ENCODE peak calls at places on chromosomes 7 and 10, in nine cellular contexts. I is heart right ventricle, W is glutamatergic neuron, S is dorsolateral prefrontal cortex, U is GM06990, O is retinal pigment epithelial cell, P is pancreas, H is astrocyte of the cerebellum, L is Calu3. G is an unnamed sample.

GRCh38 chr10:33240265-33240664 is 94.2 kb downstream of the NRP1 start:
- DNase-seq in H (no peak), W (no peak), I (no peak), U (no peak), L (no peak), S (no peak), O (no peak), P (no peak), G (no peak)

GRCh38 chr7:2040893-2041270 is 191.9 kb downstream of the MAD1L1 start:
- DNase-seq in O (no peak), W (no peak), U (no peak), S (no peak), H (no peak), P (peak), I (no peak), L (no peak), G (no peak)

GRCh38 chr10:21020545-21020944 is 123.4 kb upstream of the NEBL start:
- DNase-seq in U (peak), L (peak), I (no peak), W (peak), P (no peak), S (no peak), O (no peak), H (no peak), G (no peak)

GRCh38 chr10:27794157-27794556 is 48.5 kb upstream of the MKX start:
- DNase-seq in W (no peak), O (no peak), L (no peak), U (no peak), H (no peak), S (no peak), P (no peak), I (no peak), G (no peak)

GRCh38 chr10:100835810-100836209 is 77.0 kb upstream of the SLF2 start:
- DNase-seq in H (no peak), O (no peak), W (no peak), L (no peak), I (no peak), S (no peak), P (no peak), U (no peak), G (no peak)

GRCh38 chr10:77392851-77393250 is 244.8 kb downstream of the KCNMA1 start:
- DNase-seq in S (no peak), O (no peak), W (no peak), H (peak), U (no peak), I (no peak), P (no peak), L (peak), G (peak)

GRCh38 chr10:5490032-5490431 is 9.3 kb downstream of the CALML5 start:
- DNase-seq in H (no peak), L (no peak), O (no peak), U (no peak), W (no peak), S (no peak), P (no peak), I (no peak), G (no peak)

GRCh38 chr10:110058215-110058614 is 50.4 kb downstream of the ADD3 start:
- DNase-seq in U (no peak), S (no peak), P (no peak), H (no peak), L (no peak), O (no peak), W (no peak), I (no peak), G (no peak)

GRCh38 chr7:85595639-85596268 is 408.9 kb upstream of the SEMA3D start:
- DNase-seq in U (no peak), O (peak), S (no peak), H (peak), L (no peak), W (no peak), I (no peak), P (no peak), G (peak)

GRCh38 chr7:104627516-104627915 is 299.1 kb downstream of the LHFPL3 start:
- DNase-seq in S (no peak), I (no peak), U (no peak), O (no peak), W (no peak), P (no peak), H (peak), L (peak), G (no peak)

GRCh38 chr10:6269953-6270867 is 67.5 kb downstream of the PFKFB3 start:
- DNase-seq in W (no peak), P (no peak), I (no peak), U (peak), S (no peak), H (no peak), O (no peak), L (no peak), G (no peak)

GRCh38 chr7:157177333-157177993 is 38.7 kb downstream of the UBE3C start:
- DNase-seq in U (peak), S (no peak), P (no peak), O (no peak), W (no peak), H (no peak), L (no peak), I (no peak), G (no peak)

GRCh38 chr7:157177997-157178396 is 39.3 kb downstream of the UBE3C start:
- DNase-seq in O (no peak), L (no peak), S (no peak), I (no peak), P (no peak), W (no peak), U (no peak), H (no peak), G (no peak)

GRCh38 chr7:157176771-157177170 is 38.0 kb downstream of the UBE3C start:
- DNase-seq in P (no peak), I (no peak), W (no peak), O (no peak), U (no peak), L (no peak), H (no peak), S (no peak), G (no peak)
- TF ChIP-seq CTCF in P (no peak), I (no peak), W (no peak), O (no peak), U (no peak), L (no peak), H (no peak), S (no peak), G (no peak)

DNA sequence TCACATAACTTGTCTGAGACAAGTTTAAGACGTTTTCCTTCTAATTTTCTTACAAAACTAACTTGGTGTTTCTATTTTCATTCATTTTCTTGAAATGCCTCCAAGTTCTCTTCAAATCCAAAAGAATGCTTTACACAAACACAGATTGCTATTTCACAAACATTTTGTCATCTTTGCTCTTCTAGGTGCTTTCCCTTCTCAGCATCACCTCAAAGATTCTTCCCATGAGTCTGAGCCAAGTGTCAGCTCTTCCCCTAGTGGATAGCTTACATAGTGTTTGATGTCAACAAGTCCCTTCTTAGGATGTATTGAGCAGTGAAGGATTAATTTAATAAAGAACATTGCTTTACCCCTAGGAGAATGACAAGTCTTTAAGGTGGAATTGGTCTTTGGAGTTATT is 38.1 kb upstream of the SEMA3A start:
- DNase-seq in P (no peak), H (no peak), W (no peak), S (no peak), I (no peak), L (no peak), U (no peak), O (no peak), G (peak)
- TF ChIP-seq CTCF in P (no peak), H (no peak), W (no peak), S (no peak), I (no peak), L (no peak), U (no peak), O (peak), G (peak)

DNA sequence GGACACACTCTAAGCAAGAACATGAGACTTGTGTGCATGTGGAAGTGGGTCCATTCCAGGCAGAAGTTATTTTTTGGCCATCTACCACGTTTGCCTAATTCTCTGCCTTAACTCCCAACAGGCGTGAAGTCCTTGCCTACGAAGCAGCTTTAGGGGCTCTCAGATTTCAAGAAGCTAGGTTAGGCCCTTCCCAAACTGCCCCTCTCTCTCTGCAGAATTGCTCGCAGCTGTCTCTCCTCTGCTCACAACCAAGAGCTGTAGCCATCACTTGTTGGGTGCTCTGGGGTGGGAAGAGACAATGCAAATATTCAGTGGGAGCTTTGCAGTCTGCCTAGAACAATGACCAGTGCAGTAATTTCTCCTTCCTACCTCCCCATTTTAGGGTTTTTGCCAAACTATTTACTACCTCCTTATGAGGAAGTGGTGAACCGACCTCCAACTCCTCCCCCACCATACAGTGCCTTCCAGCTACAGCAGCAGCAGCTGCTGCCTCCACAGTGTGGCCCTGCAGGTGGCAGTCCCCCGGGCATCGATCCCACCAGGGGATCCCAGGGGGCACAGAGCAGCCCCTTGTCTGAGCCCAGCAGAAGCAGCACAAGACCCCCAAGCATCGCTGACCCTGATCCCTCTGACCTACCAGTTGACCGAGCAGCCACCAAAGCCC is 24.9 kb downstream of the CYP17A1 start:
- DNase-seq in H (no peak), S (no peak), L (no peak), U (no peak), W (no peak), O (no peak), I (no peak), P (no peak), G (no peak)
- TF ChIP-seq CTCF in H (no peak), S (no peak), L (no peak), U (no peak), W (no peak), O (no peak), I (no peak), P (no peak), G (no peak)

GRCh38 chr7:30791126-30791525 is 19.9 kb downstream of the MINDY4 start:
- DNase-seq in O (no peak), S (no peak), P (no peak), I (no peak), W (peak), L (no peak), U (no peak), H (no peak), G (no peak)

GRCh38 chr7:30797294-30798040 is 26.2 kb downstream of the MINDY4 start:
- DNase-seq in O (no peak), L (no peak), S (no peak), U (no peak), H (no peak), W (no peak), I (no peak), P (no peak), G (no peak)

GRCh38 chr7:30796105-30796869 is 25.1 kb downstream of the MINDY4 start:
- DNase-seq in W (no peak), O (no peak), U (no peak), P (no peak), S (no peak), L (no peak), I (no peak), H (peak), G (no peak)

GRCh38 chr7:30799206-30799975 is 28.2 kb downstream of the MINDY4 start:
- DNase-seq in O (no peak), U (peak), W (no peak), L (no peak), H (peak), I (no peak), S (no peak), P (no peak), G (peak)

DNA sequence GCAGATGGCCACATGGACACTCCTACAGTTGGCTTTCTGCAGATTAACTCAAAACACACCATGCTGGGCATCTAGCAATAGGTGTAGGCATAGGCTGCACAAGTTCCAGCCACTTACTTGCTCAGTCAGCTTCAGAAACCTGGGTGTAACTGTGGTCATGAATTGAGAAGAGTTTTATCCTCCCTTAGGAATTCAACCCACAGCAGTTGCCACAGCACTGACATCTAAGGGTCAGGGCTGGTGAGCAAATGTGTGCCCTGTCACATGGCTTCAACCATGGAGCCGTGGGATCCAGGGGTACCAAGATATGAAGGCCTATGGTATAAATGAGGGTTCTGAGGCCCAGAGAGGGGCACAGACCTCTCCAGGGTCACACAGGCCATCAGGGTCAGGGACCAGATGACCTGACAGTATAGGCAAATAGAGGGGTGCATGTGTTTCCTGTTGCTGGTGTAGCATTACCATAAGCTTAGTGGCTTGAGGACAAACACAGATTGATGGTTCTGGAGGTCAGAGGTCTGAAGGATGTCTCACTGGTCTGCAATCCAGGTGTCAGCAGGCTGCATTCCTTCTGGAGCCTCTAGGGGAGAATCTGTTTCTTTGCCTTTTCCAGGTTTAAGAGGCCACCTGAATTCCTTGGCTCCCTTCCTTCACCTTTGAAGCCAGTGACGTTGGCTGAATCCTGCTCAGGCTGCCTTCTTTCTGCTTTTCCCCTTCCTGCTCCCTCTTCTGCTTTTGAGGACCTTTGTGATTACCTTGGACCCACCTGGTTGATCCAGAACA is 24.1 kb downstream of the MINDY4 start:
- DNase-seq in O (no peak), U (no peak), H (no peak), W (no peak), S (no peak), I (no peak), P (no peak), L (no peak), G (no peak)
- TF ChIP-seq CTCF in O (no peak), U (no peak), H (no peak), W (no peak), S (no peak), I (no peak), P (no peak), L (no peak), G (no peak)

GRCh38 chr10:103872137-103872933 is 17.0 kb upstream of the SH3PXD2A start:
- DNase-seq in I (no peak), H (no peak), W (no peak), O (no peak), P (no peak), L (no peak), S (no peak), U (no peak), G (no peak)

GRCh38 chr10:103876155-103876554 is 20.8 kb upstream of the SH3PXD2A start:
- DNase-seq in L (no peak), O (no peak), H (no peak), U (no peak), P (no peak), W (no peak), S (no peak), I (no peak), G (no peak)

GRCh38 chr10:103871006-103871405 is 15.6 kb upstream of the SH3PXD2A start:
- DNase-seq in I (no peak), W (no peak), S (no peak), P (no peak), O (no peak), U (no peak), L (no peak), H (no peak), G (no peak)

GRCh38 chr10:103877861-103878260 is 22.5 kb upstream of the SH3PXD2A start:
- DNase-seq in O (no peak), L (no peak), I (no peak), H (no peak), P (no peak), S (no peak), W (no peak), U (no peak), G (no peak)

DNA sequence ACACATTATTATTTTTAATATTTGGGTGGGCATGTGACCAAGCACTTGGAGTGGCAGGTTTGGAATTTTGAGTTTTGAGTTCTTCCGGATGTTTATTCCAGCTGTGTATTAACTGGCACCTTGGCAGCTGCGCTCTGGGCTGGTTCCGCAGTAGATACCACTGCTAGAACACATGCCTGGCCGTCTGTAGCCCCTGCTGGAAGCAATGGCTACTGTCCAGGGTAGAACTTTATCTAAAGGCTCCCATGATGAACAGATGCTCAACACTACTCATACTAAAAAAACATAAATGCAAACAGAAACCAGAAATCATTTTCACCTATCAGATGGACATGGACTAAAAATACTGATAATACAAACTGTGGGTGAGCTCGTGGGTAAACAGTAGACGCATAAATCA is 19.4 kb upstream of the SH3PXD2A start:
- DNase-seq in U (no peak), W (no peak), L (no peak), H (no peak), S (no peak), O (no peak), P (no peak), I (no peak), G (no peak)
- TF ChIP-seq CTCF in U (no peak), W (no peak), L (no peak), H (no peak), S (no peak), O (no peak), P (no peak), I (no peak), G (no peak)

G was measured in BJ.